ENCODE peak calls at places on chromosomes 12 and 14, in four cellular contexts. I, Y, S and V are unnamed samples.

GRCh38 chr12:52818376-52818775 is 4.5 kb upstream of the KRT4 start:
- DNase-seq in I (no peak), Y (no peak), S (no peak), V (no peak)

GRCh38 chr14:43540948-43541347 is 966.1 kb downstream of the FSCB start:
- DNase-seq in I (no peak), Y (peak; percentile 24), S (no peak), V (no peak)

GRCh38 chr12:123982269-123982668 is 9.3 kb downstream of the ZNF664 start:
- DNase-seq in I (no peak), Y (no peak), S (peak; percentile 33), V (no peak)

GRCh38 chr12:74408601-74409166 is 129.0 kb upstream of the ATXN7L3B start:
- DNase-seq in I (no peak), Y (no peak), S (no peak), V (no peak)

GRCh38 chr12:992647-993046 is 1.6 kb downstream of the ERC1 start:
- DNase-seq in I (no peak), Y (no peak), S (no peak), V (no peak)

GRCh38 chr14:42424501-42424900 is 817.8 kb downstream of the LRFN5 start:
- DNase-seq in I (peak; percentile 46), Y (no peak), S (no peak), V (peak; percentile 49)

GRCh38 chr14:95097385-95097784 is 59.9 kb downstream of the DICER1 start:
- DNase-seq in I (peak; percentile 42), Y (no peak), S (no peak), V (no peak)

GRCh38 chr12:45130881-45131281 is 80.0 kb upstream of the DBX2 start:
- DNase-seq in I (peak; percentile 79), Y (peak; percentile 51), S (peak; percentile 34), V (peak; percentile 68)

GRCh38 chr14:64683264-64683663 is 21.0 kb upstream of the PLEKHG3 start:
- DNase-seq in I (no peak), Y (no peak), S (no peak), V (no peak)

GRCh38 chr14:100884456-100884855 is 19.1 kb downstream of the RTL1 start:
- DNase-seq in I (no peak), Y (no peak), S (no peak), V (no peak)

GRCh38 chr14:98345186-98345585 is 926.8 kb downstream of the BCL11B start:
- DNase-seq in I (no peak), Y (no peak), S (no peak), V (peak; percentile 34)

GRCh38 chr12:58916891-58917570 is 3.3 kb downstream of the LRIG3 start:
- DNase-seq in I (peak; percentile 60), Y (no peak), S (no peak), V (peak; percentile 53)

GRCh38 chr12:27709932-27710591 is 570 bp upstream of the MRPS35 start:
- DNase-seq in I (peak; percentile 69), Y (no peak), S (peak; percentile 44), V (peak; percentile 50)

GRCh38 chr12:132109741-132110140 is 34.4 kb downstream of the DDX51 start:
- DNase-seq in I (peak; percentile 6), Y (no peak), S (no peak), V (no peak)

GRCh38 chr12:19288603-19289244 is 150.6 kb upstream of the AEBP2 start:
- DNase-seq in I (peak; percentile 60), Y (no peak), S (no peak), V (peak; percentile 50)

GRCh38 chr12:10960260-10960659 is 21.2 kb upstream of the TAS2R14 start:
- DNase-seq in I (no peak), Y (no peak), S (no peak), V (no peak)

GRCh38 chr12:104567832-104568490 is 111.2 kb downstream of the CHST11 start:
- DNase-seq in I (peak; percentile 19), Y (no peak), S (no peak), V (no peak)

GRCh38 chr12:81333812-81334211 is 255.9 kb downstream of the ACSS3 start:
- DNase-seq in I (no peak), Y (no peak), S (no peak), V (no peak)

GRCh38 chr14:67733609-67734008 is 31.9 kb downstream of the RDH12 start:
- DNase-seq in I (no peak), Y (no peak), S (no peak), V (no peak)

GRCh38 chr12:103841690-103842584 is 903 bp upstream of the NT5DC3 start:
- DNase-seq in I (no peak), Y (no peak), S (peak; percentile 46), V (peak; percentile 98)

GRCh38 chr14:33039321-33039720 is 100.6 kb downstream of the NPAS3 start:
- DNase-seq in I (no peak), Y (no peak), S (no peak), V (no peak)

GRCh38 chr12:29427964-29428363 is 47.0 kb upstream of the ERGIC2 start:
- DNase-seq in I (peak; percentile 50), Y (no peak), S (no peak), V (no peak)

GRCh38 chr12:71947645-71948105 is 9.0 kb downstream of the TPH2 start:
- DNase-seq in I (peak; percentile 18), Y (peak; percentile 82), S (peak; percentile 51), V (peak; percentile 90)

GRCh38 chr12:94202245-94203180 is 54.1 kb downstream of the PLXNC1 start:
- DNase-seq in I (no peak), Y (no peak), S (no peak), V (peak; percentile 91)

GRCh38 chr12:8771072-8771471 is 51.3 kb upstream of the A2ML1 start:
- DNase-seq in I (no peak), Y (no peak), S (no peak), V (peak; percentile 27)

GRCh38 chr12:49092086-49092815 is 2.4 kb downstream of the DHH start:
- DNase-seq in I (peak; percentile 53), Y (peak; percentile 77), S (no peak), V (peak; percentile 32)

GRCh38 chr14:67798731-67799130 is 17.7 kb downstream of the ZFYVE26 start:
- DNase-seq in I (no peak), Y (no peak), S (no peak), V (no peak)

GRCh38 chr14:55388160-55388559 is 23.5 kb downstream of the ATG14 start:
- DNase-seq in I (no peak), Y (no peak), S (no peak), V (no peak)

GRCh38 chr14:49478784-49479183 is 107.4 kb downstream of the RPS29 start:
- DNase-seq in I (no peak), Y (no peak), S (no peak), V (no peak)

GRCh38 chr12:14418526-14418925 is 53.0 kb downstream of the ATF7IP start:
- DNase-seq in I (peak; percentile 55), Y (no peak), S (no peak), V (peak; percentile 33)

GRCh38 chr12:113040722-113041168 is 15.8 kb upstream of the DTX1 start:
- DNase-seq in I (peak; percentile 99), Y (peak; percentile 58), S (peak; percentile 77), V (peak; percentile 97)

GRCh38 chr14:65297744-65298143 is 114.8 kb upstream of the FUT8 start:
- DNase-seq in I (no peak), Y (no peak), S (peak; percentile 96), V (peak; percentile 58)

GRCh38 chr14:30214456-30215090 is 286.9 kb upstream of the PRKD1 start:
- DNase-seq in I (peak; percentile 88), Y (no peak), S (peak; percentile 45), V (peak; percentile 76)

GRCh38 chr14:44988694-44989093 is 26.7 kb downstream of the TOGARAM1 start:
- DNase-seq in I (no peak), Y (peak; percentile 42), S (peak; percentile 4), V (no peak)

GRCh38 chr12:92467886-92468285 is 234.9 kb upstream of the PLEKHG7 start:
- DNase-seq in I (no peak), Y (no peak), S (no peak), V (peak; percentile 52)

GRCh38 chr12:15534322-15534721 is 212.0 kb downstream of the PTPRO start:
- DNase-seq in I (no peak), Y (no peak), S (peak; percentile 15), V (no peak)

GRCh38 chr12:69851976-69852375 is 26.9 kb downstream of the MYRFL start:
- DNase-seq in I (peak; percentile 87), Y (no peak), S (no peak), V (no peak)

GRCh38 chr14:91352101-91352500 is 65.5 kb downstream of the CCDC88C start:
- DNase-seq in I (peak; percentile 8), Y (no peak), S (no peak), V (no peak)

GRCh38 chr14:66649515-66649914 is 141.6 kb downstream of the GPHN start:
- DNase-seq in I (no peak), Y (peak; percentile 45), S (no peak), V (peak; percentile 15)
- H3K4me3 ChIP-seq in I (no peak overlapping the region), Y (no peak overlapping the region), S (no peak overlapping the region), V (no peak overlapping the region)

GRCh38 chr14:106875503-106875902 is 1349.1 kb downstream of the TMEM121 start:
- DNase-seq in I (no peak), Y (peak; percentile 43), S (no peak), V (no peak)

GRCh38 chr14:106877527-106877926 is 1351.1 kb downstream of the TMEM121 start:
- DNase-seq in I (no peak), Y (no peak), S (no peak), V (no peak)

GRCh38 chr14:106876711-106877110 is 1350.3 kb downstream of the TMEM121 start:
- DNase-seq in I (no peak), Y (no peak), S (no peak), V (no peak)

GRCh38 chr14:106874365-106874764 is 1348.0 kb downstream of the TMEM121 start:
- DNase-seq in I (no peak), Y (no peak), S (no peak), V (no peak)

GRCh38 chr14:106872619-106873446 is 1346.5 kb downstream of the TMEM121 start:
- DNase-seq in I (no peak), Y (peak; percentile 73), S (peak; percentile 85), V (no peak)
- TF ChIP-seq CTCF in I (peak; percentile 7), Y (peak; percentile 62), S (peak; percentile 71), V (peak; percentile 14)

DNA sequence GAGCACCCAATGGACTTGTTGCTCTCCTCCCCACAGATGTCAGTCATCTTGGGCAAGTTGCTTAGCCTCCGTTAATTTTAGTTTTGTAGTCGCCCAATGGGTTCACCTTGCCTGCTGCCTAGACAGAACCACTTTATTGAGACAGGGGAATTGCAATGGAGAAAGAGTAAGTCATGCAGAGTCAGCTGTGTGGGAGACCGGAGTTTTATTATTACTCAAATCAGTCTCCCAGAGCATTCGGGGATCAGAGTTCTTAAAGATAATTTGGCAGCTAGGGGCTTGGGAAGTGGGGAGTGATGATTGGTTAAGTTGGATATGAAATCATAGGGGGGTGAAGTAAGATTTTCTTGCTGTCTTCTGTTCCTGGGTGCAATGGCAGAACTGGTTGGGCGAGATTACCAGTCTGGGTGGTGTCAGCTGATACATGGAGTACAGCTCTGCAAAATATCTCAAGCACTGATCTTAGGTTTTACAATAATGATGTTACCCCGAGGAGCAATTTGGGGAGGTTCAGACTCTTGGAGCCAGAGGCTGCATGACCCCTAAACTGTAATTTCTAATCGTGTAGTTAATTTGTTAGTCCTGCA is 50.2 kb downstream of the SLC38A1 start:
- DNase-seq in I (no peak), Y (no peak), S (no peak), V (peak; percentile 83)
- H3K4me3 ChIP-seq in I (no peak overlapping the region), Y (no peak overlapping the region), S (no peak overlapping the region), V (no peak overlapping the region)

DNA sequence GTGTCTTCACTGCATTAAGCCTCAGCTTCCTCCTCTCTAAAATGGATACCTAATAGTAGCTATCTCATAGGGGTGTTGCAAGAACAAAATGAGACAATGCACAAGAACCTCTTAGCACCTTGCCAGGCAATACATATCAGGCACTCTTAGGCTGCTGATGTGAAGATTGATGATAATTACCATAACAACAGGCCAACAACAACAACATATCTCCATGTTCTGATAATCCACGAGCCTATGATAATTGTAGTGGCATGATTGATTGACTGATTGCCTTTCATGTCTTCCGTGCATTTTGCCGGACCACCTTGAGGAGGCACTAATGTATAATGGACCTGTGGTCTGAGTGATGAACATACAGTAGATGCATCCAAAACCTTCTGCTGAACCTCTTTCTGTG is 50.7 kb upstream of the WSCD2 start:
- DNase-seq in I (no peak), Y (no peak), S (no peak), V (no peak)
- TF ChIP-seq CTCF in I (no peak), Y (no peak), S (no peak), V (no peak)

GRCh38 chr12:46367351-46368029 is 5.1 kb downstream of the SLC38A2 start:
- DNase-seq in I (peak; percentile 70), Y (no peak), S (no peak), V (peak; percentile 45)
- H3K4me3 ChIP-seq in I (peak overlapping the region; percentile 88), Y (no peak overlapping the region), S (no peak overlapping the region), V (peak overlapping the region; percentile 61)